ENCODE peak calls at places on chromosomes 6 and 20, in ten cellular contexts. A is mammary epithelial cell, W is left ventricle myocardium inferior, G is GM06990, C is lower lobe of right lung, H is Peyer's patch, S is A673, X is uterus, V is OCI-LY7, M is HL-60. B is an unnamed sample.

GRCh38 chr6:166488701-166489100 is 97.8 kb downstream of the RAMACL start:
- DNase-seq in C (no peak), H (no peak), X (no peak), G (no peak), M (no peak), A (no peak), S (no peak), V (no peak), W (peak; percentile 16), B (no peak)

GRCh38 chr6:27644528-27644927 is 171.6 kb upstream of the ZNF184 start:
- DNase-seq in C (no peak), A (no peak), V (no peak), X (no peak), W (no peak), G (no peak), H (no peak), M (no peak), S (no peak), B (no peak)

GRCh38 chr6:17714177-17714576 is 7.5 kb upstream of the NUP153 start:
- DNase-seq in M (no peak), S (no peak), X (no peak), V (no peak), A (no peak), G (no peak), W (no peak), H (no peak), C (no peak), B (peak; percentile 24)

GRCh38 chr6:108113557-108114519 is 39.3 kb upstream of the OSTM1 start:
- DNase-seq in H (no peak), S (peak; percentile 80), V (peak; percentile 45), G (peak; percentile 24), W (peak; percentile 16), M (no peak), C (peak; percentile 46), A (peak; percentile 45), X (no peak), B (peak; percentile 50)

GRCh38 chr20:32609371-32609773 is 24.2 kb upstream of the NOL4L start:
- DNase-seq in C (no peak), S (no peak), V (no peak), M (no peak), G (no peak), A (no peak), H (no peak), X (no peak), W (no peak), B (no peak)

GRCh38 chr6:130625825-130626500 is 201.2 kb upstream of the SMLR1 start:
- DNase-seq in S (peak; percentile 86), M (no peak), W (no peak), C (no peak), X (no peak), H (no peak), G (peak; percentile 50), V (no peak), A (no peak), B (peak; percentile 13)

GRCh38 chr20:12053348-12053747 is 135.7 kb downstream of the BTBD3 start:
- DNase-seq in V (peak; percentile 0), A (peak; percentile 53), G (no peak), C (no peak), X (no peak), S (peak; percentile 35), H (no peak), M (peak; percentile 86), W (no peak), B (peak; percentile 62)

GRCh38 chr20:39812116-39812515 is 850.0 kb downstream of the DHX35 start:
- DNase-seq in X (no peak), V (no peak), S (no peak), C (no peak), H (no peak), G (no peak), M (no peak), W (no peak), A (peak; percentile 96), B (peak; percentile 96)

GRCh38 chr20:9072741-9073310 is 3.9 kb downstream of the PLCB4 start:
- DNase-seq in M (no peak), C (no peak), X (no peak), H (no peak), A (no peak), S (no peak), V (no peak), W (no peak), G (no peak), B (no peak)

GRCh38 chr20:64068381-64069208 is 5.6 kb downstream of the TCEA2 start:
- DNase-seq in M (no peak), A (no peak), H (no peak), G (no peak), X (no peak), V (no peak), W (no peak), S (no peak), C (no peak), B (no peak)

GRCh38 chr6:2132416-2132815 is 113.0 kb downstream of the GMDS start:
- DNase-seq in H (no peak), X (no peak), M (no peak), G (no peak), W (no peak), A (peak; percentile 78), C (no peak), S (no peak), V (no peak), B (peak; percentile 45)

GRCh38 chr6:142695016-142695415 is 250.0 kb downstream of the HIVEP2 start:
- DNase-seq in G (no peak), C (no peak), M (no peak), H (no peak), A (no peak), X (no peak), W (no peak), S (no peak), V (no peak), B (no peak)

GRCh38 chr6:158060447-158061360 is 79.0 kb downstream of the SYNJ2 start:
- DNase-seq in M (no peak), V (no peak), G (no peak), W (peak; percentile 81), S (peak; percentile 86), C (peak; percentile 79), A (peak; percentile 82), X (peak; percentile 77), H (peak; percentile 31), B (peak; percentile 93)

GRCh38 chr6:114844359-114844758 is 501.5 kb upstream of the HS3ST5 start:
- DNase-seq in S (no peak), C (no peak), M (no peak), A (no peak), X (no peak), V (no peak), W (no peak), G (no peak), H (no peak), B (no peak)

GRCh38 chr6:125953502-125953875 is 3.1 kb upstream of the HINT3 start:
- DNase-seq in A (peak; percentile 48), W (no peak), V (peak; percentile 34), M (no peak), C (peak; percentile 45), S (no peak), G (no peak), X (no peak), H (no peak), B (peak; percentile 73)

GRCh38 chr6:17985934-17986655 is 1.3 kb downstream of the KIF13A start:
- DNase-seq in S (no peak), X (no peak), H (no peak), M (no peak), V (no peak), G (no peak), W (no peak), A (no peak), C (no peak), B (no peak)

GRCh38 chr6:17932362-17932852 is 55.0 kb downstream of the KIF13A start:
- DNase-seq in C (peak; percentile 51), S (no peak), M (no peak), H (no peak), A (peak; percentile 57), V (no peak), W (peak; percentile 57), X (peak; percentile 42), G (no peak), B (peak; percentile 69)

GRCh38 chr6:136784271-136784664 is 8.0 kb downstream of the MAP3K5 start:
- DNase-seq in S (no peak), H (no peak), X (no peak), G (no peak), W (no peak), A (no peak), M (no peak), V (no peak), C (no peak), B (no peak)
- H3K4me3 ChIP-seq in S (no peak overlapping the region), H (no peak overlapping the region), X (peak overlapping the region; percentile 2), G (peak overlapping the region; percentile 59), W (peak overlapping the region; percentile 11), A (no peak overlapping the region), M (peak overlapping the region; percentile 61), V (peak overlapping the region; percentile 67), C (peak overlapping the region; percentile 41), B (no peak overlapping the region)

GRCh38 chr6:88168362-88168761 is 2.2 kb upstream of the CNR1 start:
- DNase-seq in W (no peak), A (no peak), S (no peak), C (no peak), G (no peak), V (peak; percentile 87), M (no peak), H (no peak), X (no peak), B (no peak)
- TF ChIP-seq CTCF in W (no peak), A (no peak), S (no peak), C (no peak), G (peak; percentile 22), V (peak; percentile 77), M (no peak), H (no peak), X (no peak), B (no peak)

GRCh38 chr6:7147051-7147671 is 39.4 kb downstream of the RREB1 start:
- DNase-seq in M (no peak), V (no peak), X (no peak), W (no peak), A (no peak), G (no peak), H (no peak), S (no peak), C (no peak), B (no peak)

GRCh38 chr6:7144810-7145209 is 37.0 kb downstream of the RREB1 start:
- DNase-seq in M (peak; percentile 56), G (no peak), V (no peak), X (no peak), A (no peak), H (no peak), W (no peak), C (no peak), S (no peak), B (no peak)

GRCh38 chr6:7146079-7146828 is 38.5 kb downstream of the RREB1 start:
- DNase-seq in A (peak; percentile 56), S (no peak), C (peak; percentile 76), V (peak; percentile 24), W (peak; percentile 54), G (peak; percentile 59), M (peak; percentile 67), X (peak; percentile 55), H (peak; percentile 42), B (peak; percentile 60)

GRCh38 chr6:7143161-7143974 is 35.6 kb downstream of the RREB1 start:
- DNase-seq in W (no peak), G (no peak), V (no peak), C (no peak), H (no peak), X (no peak), S (no peak), A (no peak), M (no peak), B (no peak)

GRCh38 chr6:7145269-7146078 is 37.7 kb downstream of the RREB1 start:
- DNase-seq in V (no peak), W (no peak), X (no peak), S (no peak), A (peak; percentile 68), C (no peak), H (no peak), M (peak; percentile 76), G (no peak), B (peak; percentile 78)
- H3K4me3 ChIP-seq in V (no peak overlapping the region), W (no peak overlapping the region), X (no peak overlapping the region), S (no peak overlapping the region), A (peak overlapping the region; percentile 7), C (no peak overlapping the region), H (peak overlapping the region; percentile 29), M (peak overlapping the region; percentile 4), G (no peak overlapping the region), B (peak overlapping the region; percentile 11)

GRCh38 chr20:35604444-35604750 is 11.2 kb upstream of the SPAG4 start:
- DNase-seq in C (no peak), S (no peak), V (peak; percentile 74), A (no peak), G (no peak), W (no peak), M (no peak), X (no peak), H (peak; percentile 50), B (peak; percentile 37)
- TF ChIP-seq CTCF in C (no peak), S (peak; percentile 53), V (peak; percentile 80), A (peak; percentile 28), G (peak; percentile 59), W (no peak), M (no peak), X (no peak), H (peak; percentile 16), B (peak; percentile 48)